ENCODE peak calls at places on chromosomes 4 and X, in five cellular contexts. One of them, this sample, is unnamed.
A peak's percentile ranks its signal among the peaks of the same experiment; 100 is the strongest.

GRCh38 chrX:40097101-40097491 is 662 bp downstream of the BCOR start:
- DNase-seq in tibial nerve: no peak
- DNase-seq in A549: peak; percentile 23
- DNase-seq in stomach: no peak
- DNase-seq in transverse colon: no peak
- DNase-seq in this sample: no peak

GRCh38 chr4:106981431-106981830 is 54.7 kb downstream of the DKK2 start:
- DNase-seq in tibial nerve: no peak
- DNase-seq in stomach: no peak
- DNase-seq in A549: no peak
- DNase-seq in transverse colon: no peak
- DNase-seq in this sample: no peak

GRCh38 chrX:104137496-104137895 is 19.3 kb downstream of the SLC25A53 start:
- DNase-seq in transverse colon: no peak
- DNase-seq in tibial nerve: no peak
- DNase-seq in A549: no peak
- DNase-seq in stomach: no peak
- DNase-seq in this sample: no peak

GRCh38 chrX:146238173-146238572 is 420.5 kb downstream of the SLITRK2 start:
- DNase-seq in transverse colon: no peak
- DNase-seq in A549: no peak
- DNase-seq in tibial nerve: no peak
- DNase-seq in stomach: no peak
- DNase-seq in this sample: no peak

GRCh38 chrX:39752820-39753219 is 344.9 kb downstream of the BCOR start:
- DNase-seq in transverse colon: no peak
- DNase-seq in tibial nerve: peak; percentile 34
- DNase-seq in stomach: peak; percentile 32
- DNase-seq in A549: no peak
- DNase-seq in this sample: no peak

GRCh38 chr4:92304636-92305035 is 870 bp downstream of the GRID2 start:
- DNase-seq in stomach: no peak
- DNase-seq in transverse colon: no peak
- DNase-seq in tibial nerve: no peak
- DNase-seq in A549: no peak
- DNase-seq in this sample: no peak

GRCh38 chrX:3651272-3651671 is 62.2 kb downstream of the PRKX start:
- DNase-seq in stomach: no peak
- DNase-seq in A549: no peak
- DNase-seq in tibial nerve: no peak
- DNase-seq in transverse colon: no peak
- DNase-seq in this sample: no peak

GRCh38 chr4:158322119-158322518 is 111.8 kb downstream of the TMEM144 start:
- DNase-seq in transverse colon: no peak
- DNase-seq in A549: no peak
- DNase-seq in stomach: no peak
- DNase-seq in tibial nerve: no peak
- DNase-seq in this sample: no peak

GRCh38 chrX:8191022-8191421 is 20.0 kb upstream of the VCX2 start:
- DNase-seq in tibial nerve: no peak
- DNase-seq in transverse colon: peak; percentile 65
- DNase-seq in stomach: no peak
- DNase-seq in A549: no peak
- DNase-seq in this sample: no peak

GRCh38 chr4:167183036-167183435 is 51.3 kb downstream of the SPOCK3 start:
- DNase-seq in A549: no peak
- DNase-seq in transverse colon: no peak
- DNase-seq in stomach: no peak
- DNase-seq in tibial nerve: no peak
- DNase-seq in this sample: no peak

GRCh38 chr4:143294310-143294709 is 42.4 kb upstream of the GAB1 start:
- DNase-seq in stomach: peak; percentile 84
- DNase-seq in A549: no peak
- DNase-seq in tibial nerve: peak; percentile 50
- DNase-seq in transverse colon: peak; percentile 77
- DNase-seq in this sample: peak; percentile 86

GRCh38 chrX:107272431-107272921 is 66.1 kb downstream of the DNAAF6 start:
- DNase-seq in A549: peak; percentile 50
- DNase-seq in stomach: no peak
- DNase-seq in transverse colon: no peak
- DNase-seq in tibial nerve: no peak
- DNase-seq in this sample: no peak

GRCh38 chr4:139129206-139129605 is 47.8 kb downstream of the ELF2 start:
- DNase-seq in A549: no peak
- DNase-seq in tibial nerve: no peak
- DNase-seq in stomach: no peak
- DNase-seq in transverse colon: no peak
- DNase-seq in this sample: no peak

GRCh38 chrX:34655496-34656258 is 1.4 kb downstream of the TMEM47 start:
- DNase-seq in A549: no peak
- DNase-seq in tibial nerve: no peak
- DNase-seq in transverse colon: no peak
- DNase-seq in stomach: no peak
- DNase-seq in this sample: no peak

GRCh38 chr4:72567821-72568620 is 1.0 kb downstream of the ADAMTS3 start:
- DNase-seq in tibial nerve: peak; percentile 38
- DNase-seq in stomach: peak; percentile 40
- DNase-seq in transverse colon: peak; percentile 32
- DNase-seq in A549: peak; percentile 40
- DNase-seq in this sample: peak; percentile 81

GRCh38 chr4:7539659-7540058 is 104.9 kb upstream of the PSAPL1 start:
- DNase-seq in tibial nerve: no peak
- DNase-seq in A549: peak; percentile 10
- DNase-seq in stomach: no peak
- DNase-seq in transverse colon: no peak
- DNase-seq in this sample: no peak

GRCh38 chr4:38603652-38604051 is 60.3 kb upstream of the KLF3 start:
- DNase-seq in A549: no peak
- DNase-seq in transverse colon: no peak
- DNase-seq in tibial nerve: no peak
- DNase-seq in stomach: no peak
- DNase-seq in this sample: no peak

GRCh38 chrX:150635952-150636351 is 57.2 kb upstream of the MTMR1 start:
- DNase-seq in stomach: no peak
- DNase-seq in A549: peak; percentile 33
- DNase-seq in tibial nerve: no peak
- DNase-seq in transverse colon: no peak
- DNase-seq in this sample: no peak

GRCh38 chr4:73068496-73069337 is 799 bp downstream of the COX18 start:
- DNase-seq in transverse colon: peak; percentile 12
- DNase-seq in tibial nerve: no peak
- DNase-seq in stomach: no peak
- DNase-seq in A549: no peak
- DNase-seq in this sample: no peak

GRCh38 chr4:142265536-142265935 is 580.6 kb downstream of the INPP4B start:
- DNase-seq in A549: peak; percentile 8
- DNase-seq in transverse colon: no peak
- DNase-seq in tibial nerve: no peak
- DNase-seq in stomach: no peak
- DNase-seq in this sample: no peak

GRCh38 chrX:10239611-10240064 is 82.9 kb downstream of the CLCN4 start:
- DNase-seq in stomach: no peak
- DNase-seq in A549: no peak
- DNase-seq in tibial nerve: peak; percentile 5
- DNase-seq in transverse colon: no peak
- DNase-seq in this sample: no peak

GRCh38 chr4:21802406-21802805 is 146.2 kb downstream of the KCNIP4 start:
- DNase-seq in tibial nerve: no peak
- DNase-seq in A549: peak; percentile 5
- DNase-seq in stomach: no peak
- DNase-seq in transverse colon: no peak
- DNase-seq in this sample: no peak

GRCh38 chr4:139977838-139978604 is 176.0 kb downstream of the MAML3 start:
- DNase-seq in stomach: no peak
- DNase-seq in tibial nerve: no peak
- DNase-seq in transverse colon: no peak
- DNase-seq in A549: no peak
- DNase-seq in this sample: no peak

GRCh38 chr4:119521306-119521705 is 107.3 kb downstream of the PDE5A start:
- DNase-seq in tibial nerve: no peak
- DNase-seq in stomach: no peak
- DNase-seq in transverse colon: peak; percentile 67
- DNase-seq in A549: no peak
- DNase-seq in this sample: no peak

GRCh38 chr4:181938641-181939040 is 304.6 kb upstream of the TENM3 start:
- DNase-seq in stomach: no peak
- DNase-seq in A549: no peak
- DNase-seq in transverse colon: no peak
- DNase-seq in tibial nerve: no peak
- DNase-seq in this sample: no peak

DNA sequence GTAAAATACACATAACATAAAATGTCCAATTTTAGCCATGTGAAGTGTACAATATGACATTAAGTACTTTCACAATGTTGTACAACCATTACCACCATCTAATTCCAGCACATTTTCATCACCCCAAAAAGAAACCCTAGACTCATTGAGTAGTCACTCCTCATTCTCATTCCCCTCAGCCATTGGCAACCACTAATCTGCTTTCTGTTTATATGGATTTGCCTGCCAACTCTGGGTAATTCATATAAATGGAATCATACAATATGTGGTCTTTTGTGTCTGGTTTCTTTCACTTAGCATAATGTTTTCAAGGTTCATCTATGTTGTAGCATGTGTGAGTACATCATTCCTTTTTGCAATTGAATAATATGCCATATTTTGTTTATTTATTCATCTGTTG is 43.0 kb downstream of the EIF2S3 start:
- DNase-seq in transverse colon: no peak
- DNase-seq in stomach: no peak
- DNase-seq in A549: no peak
- DNase-seq in tibial nerve: no peak
- DNase-seq in this sample: no peak
- H3K4me3 ChIP-seq in transverse colon: no peak overlapping the region
- H3K4me3 ChIP-seq in stomach: no peak overlapping the region
- H3K4me3 ChIP-seq in A549: no peak overlapping the region
- H3K4me3 ChIP-seq in tibial nerve: no peak overlapping the region
- H3K4me3 ChIP-seq in this sample: no peak overlapping the region

DNA sequence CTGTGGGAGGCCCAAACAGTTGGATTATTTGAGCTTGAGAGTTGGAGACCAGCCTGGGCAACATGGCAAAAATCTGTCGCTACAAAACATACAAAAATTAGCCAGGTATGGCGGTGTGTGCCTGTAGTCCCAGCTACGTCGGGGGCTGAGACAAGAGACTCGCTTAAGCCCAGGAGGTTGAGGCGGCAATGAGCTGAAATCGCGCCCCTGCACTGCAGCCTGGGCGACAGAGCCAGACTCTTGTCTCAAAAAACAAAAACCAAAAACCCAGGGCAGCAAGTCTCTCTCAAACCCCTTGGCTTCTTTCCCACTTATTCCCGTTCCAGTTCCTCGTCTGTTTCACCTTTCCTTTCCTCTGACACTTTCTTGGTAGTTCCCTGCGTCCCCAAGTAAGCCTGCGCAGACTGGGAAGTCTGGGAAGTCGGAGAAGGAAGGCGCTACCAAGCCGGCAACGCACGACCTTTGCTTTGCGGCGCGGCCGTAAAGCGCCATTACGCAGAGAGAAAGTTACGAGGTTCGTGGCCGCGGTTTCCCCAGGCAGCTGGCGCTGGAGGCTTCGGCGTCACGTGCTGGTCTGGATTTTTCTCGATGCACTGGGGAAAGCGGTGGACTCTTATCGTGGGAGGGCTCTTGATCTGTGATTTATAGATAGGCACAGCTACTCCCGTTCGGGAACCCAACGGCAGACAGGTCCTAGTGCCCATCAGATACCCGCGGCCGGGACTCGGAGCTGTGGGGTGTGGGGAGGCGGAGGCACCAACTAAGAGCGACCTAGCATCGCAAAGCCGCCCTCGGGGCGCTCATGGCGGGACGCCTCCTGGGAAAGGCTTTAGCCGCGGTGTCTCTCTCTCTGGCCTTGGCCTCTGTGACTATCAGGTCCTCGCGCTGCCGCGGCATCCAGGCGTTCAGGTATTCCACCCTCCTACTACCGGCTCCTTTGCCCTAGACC is at the start of gene NUDT9:
- DNase-seq in stomach: peak; percentile 95
- DNase-seq in transverse colon: peak; percentile 96
- DNase-seq in tibial nerve: peak; percentile 97
- DNase-seq in A549: peak; percentile 81
- DNase-seq in this sample: peak; percentile 95
- TF ChIP-seq EP300 in stomach: no peak
- TF ChIP-seq EP300 in transverse colon: no peak
- TF ChIP-seq EP300 in tibial nerve: peak; percentile 85
- TF ChIP-seq EP300 in A549: no peak
- TF ChIP-seq EP300 in this sample: no peak

DNA sequence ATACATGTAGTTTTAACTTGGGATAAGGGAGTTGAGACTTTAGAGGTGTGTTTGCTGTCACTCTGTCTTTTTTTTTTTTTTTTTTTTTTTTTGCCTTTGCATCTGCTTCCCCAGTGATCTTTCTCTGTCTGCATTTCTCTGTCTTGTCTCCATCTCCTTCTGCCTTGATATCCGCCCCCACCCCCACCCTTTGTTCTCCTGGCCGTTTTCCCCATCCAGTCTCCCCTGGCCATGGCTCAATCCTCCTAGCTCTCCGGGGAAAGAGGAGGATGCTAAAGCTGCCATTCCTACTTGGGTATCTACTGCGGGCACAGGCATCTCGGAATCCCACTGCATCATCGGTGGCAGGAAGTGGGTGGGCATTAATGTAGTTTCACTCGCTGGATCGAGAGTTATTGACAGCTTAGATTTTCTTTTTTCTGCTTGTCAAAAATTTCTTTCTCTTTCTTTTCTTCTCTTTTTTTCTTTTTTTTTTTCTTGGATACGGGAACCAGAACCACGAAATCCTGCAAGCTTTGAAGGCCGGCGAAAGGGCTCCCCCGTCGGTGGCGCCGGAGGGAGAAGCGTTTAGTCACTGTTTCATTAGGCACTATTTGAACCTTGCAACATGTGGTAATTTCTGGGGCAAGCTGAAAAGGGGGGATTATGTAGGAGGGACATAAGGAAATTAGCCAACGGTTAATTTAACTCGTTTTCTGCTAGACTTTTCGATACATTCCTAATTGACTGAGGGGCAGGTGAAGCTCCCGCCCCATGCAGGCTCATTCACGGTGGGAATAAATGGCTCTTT is 8.2 kb downstream of the GSX2 start:
- DNase-seq in A549: no peak
- DNase-seq in tibial nerve: no peak
- DNase-seq in stomach: no peak
- DNase-seq in transverse colon: no peak
- DNase-seq in this sample: no peak
- H3K27ac ChIP-seq in A549: no peak overlapping the region
- H3K27ac ChIP-seq in tibial nerve: no peak overlapping the region
- H3K27ac ChIP-seq in stomach: no peak overlapping the region
- H3K27ac ChIP-seq in transverse colon: no peak overlapping the region
- H3K27ac ChIP-seq in this sample: no peak overlapping the region

GRCh38 chrX:132748268-132748667 is 210.2 kb downstream of the HS6ST2 start:
- DNase-seq in A549: no peak
- DNase-seq in tibial nerve: no peak
- DNase-seq in transverse colon: no peak
- DNase-seq in stomach: no peak
- DNase-seq in this sample: no peak

GRCh38 chrX:132750312-132751042 is 208.0 kb downstream of the HS6ST2 start:
- DNase-seq in stomach: no peak
- DNase-seq in tibial nerve: no peak
- DNase-seq in transverse colon: no peak
- DNase-seq in A549: no peak
- DNase-seq in this sample: no peak

GRCh38 chrX:132748909-132749308 is 209.5 kb downstream of the HS6ST2 start:
- DNase-seq in stomach: no peak
- DNase-seq in A549: no peak
- DNase-seq in transverse colon: no peak
- DNase-seq in tibial nerve: no peak
- DNase-seq in this sample: no peak

GRCh38 chrX:132749406-132749805 is 209.0 kb downstream of the HS6ST2 start:
- DNase-seq in tibial nerve: no peak
- DNase-seq in A549: no peak
- DNase-seq in transverse colon: no peak
- DNase-seq in stomach: no peak
- DNase-seq in this sample: no peak

GRCh38 chrX:132751043-132751690 is 207.3 kb downstream of the HS6ST2 start:
- DNase-seq in A549: no peak
- DNase-seq in transverse colon: no peak
- DNase-seq in tibial nerve: no peak
- DNase-seq in stomach: no peak
- DNase-seq in this sample: no peak
- H3K4me3 ChIP-seq in A549: no peak overlapping the region
- H3K4me3 ChIP-seq in transverse colon: no peak overlapping the region
- H3K4me3 ChIP-seq in tibial nerve: no peak overlapping the region
- H3K4me3 ChIP-seq in stomach: no peak overlapping the region
- H3K4me3 ChIP-seq in this sample: no peak overlapping the region

This sample was measured in suprapubic skin.